ENCODE peak calls at places on chromosomes 6 and 20, in six cellular contexts. O is uterus, C is SK-N-SH, R is hepatocyte, S is right atrium auricular region, W is fibroblast of lung. F is an unnamed sample.
A peak's percentile ranks its signal among the peaks of the same experiment; 100 is the strongest.

GRCh38 chr6:111972714-111973678 is 80.9 kb upstream of the CCN6 start:
- DNase-seq in W (peak; percentile 96), S (peak; percentile 83), C (peak; percentile 36), R (peak; percentile 77), O (peak; percentile 67), F (peak; percentile 44)

GRCh38 chr20:50690979-50691584 is at the start of gene RIPOR3:
- DNase-seq in S (no peak), R (peak; percentile 19), C (peak; percentile 67), W (no peak), O (peak; percentile 52), F (peak; percentile 28)

GRCh38 chr20:25005220-25005619 is 12.7 kb upstream of the APMAP start:
- DNase-seq in C (no peak), O (peak; percentile 60), S (no peak), W (peak; percentile 19), R (no peak), F (no peak)

GRCh38 chr20:43209831-43210230 is 20.1 kb upstream of the PTPRT start:
- DNase-seq in C (no peak), W (no peak), R (no peak), O (no peak), S (no peak), F (no peak)

GRCh38 chr6:150494236-150494635 is 105.4 kb upstream of the PLEKHG1 start:
- DNase-seq in O (peak; percentile 52), S (no peak), C (no peak), R (no peak), W (no peak), F (no peak)

GRCh38 chr6:32178547-32179440 is 589 bp downstream of the RNF5 start:
- DNase-seq in S (no peak), R (peak; percentile 53), O (no peak), W (no peak), C (peak; percentile 48), F (no peak)

GRCh38 chr20:16132399-16132798 is 440.8 kb downstream of the KIF16B start:
- DNase-seq in C (no peak), R (no peak), W (no peak), O (no peak), S (no peak), F (no peak)

GRCh38 chr6:33312361-33313104 is 1.3 kb downstream of the TAPBP start:
- DNase-seq in S (no peak), O (peak; percentile 68), R (peak; percentile 92), W (peak; percentile 57), C (peak; percentile 75), F (peak; percentile 84)

GRCh38 chr6:71419217-71419953 is 130.8 kb downstream of the OGFRL1 start:
- DNase-seq in O (no peak), W (no peak), S (no peak), R (peak; percentile 20), C (no peak), F (no peak)

GRCh38 chr6:117317261-117317660 is 51.9 kb downstream of the VGLL2 start:
- DNase-seq in S (no peak), R (peak; percentile 49), W (peak; percentile 14), O (no peak), C (no peak), F (peak; percentile 17)

GRCh38 chr6:25410102-25410501 is 130.9 kb downstream of the CARMIL1 start:
- DNase-seq in R (no peak), S (no peak), C (no peak), O (no peak), W (no peak), F (no peak)

GRCh38 chr20:34100578-34100977 is 11.5 kb downstream of the EIF2S2 start:
- DNase-seq in W (no peak), S (no peak), O (no peak), C (no peak), R (no peak), F (no peak)

GRCh38 chr6:45212976-45213375 is 115.2 kb upstream of the RUNX2 start:
- DNase-seq in C (no peak), O (no peak), W (no peak), S (no peak), R (no peak), F (peak; percentile 52)

GRCh38 chr6:106082735-106083398 is 3.3 kb upstream of the PRDM1 start:
- DNase-seq in O (no peak), S (no peak), R (no peak), W (peak; percentile 76), C (no peak), F (no peak)

GRCh38 chr6:2514965-2515543 is 235.7 kb downstream of the MYLK4 start:
- DNase-seq in C (no peak), W (no peak), O (no peak), R (peak; percentile 75), S (no peak), F (no peak)

GRCh38 chr6:100453701-100454521 is 10.8 kb downstream of the SIM1 start:
- DNase-seq in R (no peak), O (no peak), C (no peak), W (no peak), S (no peak), F (no peak)

GRCh38 chr6:144181639-144182038 is 31.3 kb downstream of the STX11 start:
- DNase-seq in C (no peak), R (no peak), O (no peak), S (no peak), W (no peak), F (no peak)

GRCh38 chr6:90288404-90288803 is 8.2 kb downstream of the BACH2 start:
- DNase-seq in S (no peak), R (peak; percentile 23), C (no peak), W (peak; percentile 49), O (no peak), F (no peak)

GRCh38 chr20:48835390-48835789 is 7.6 kb upstream of the PREX1 start:
- DNase-seq in C (no peak), W (no peak), S (no peak), R (no peak), O (no peak), F (no peak)

GRCh38 chr6:89082439-89082838 is 1.9 kb downstream of the PNRC1 start:
- DNase-seq in W (peak; percentile 47), R (peak; percentile 32), S (no peak), O (no peak), C (no peak), F (peak; percentile 11)

GRCh38 chr6:89081129-89081422 is 525 bp downstream of the PNRC1 start:
- DNase-seq in O (no peak), C (no peak), R (no peak), W (no peak), S (no peak), F (no peak)

GRCh38 chr6:89079611-89080213 is 839 bp upstream of the PNRC1 start:
- DNase-seq in W (peak; percentile 85), O (peak; percentile 40), R (peak; percentile 69), C (peak; percentile 29), S (peak; percentile 77), F (peak; percentile 64)

GRCh38 chr6:89080281-89081128 is at the start of gene PNRC1:
- DNase-seq in O (peak; percentile 100), W (peak; percentile 100), R (peak; percentile 100), C (peak; percentile 93), S (peak; percentile 100), F (peak; percentile 99)

DNA sequence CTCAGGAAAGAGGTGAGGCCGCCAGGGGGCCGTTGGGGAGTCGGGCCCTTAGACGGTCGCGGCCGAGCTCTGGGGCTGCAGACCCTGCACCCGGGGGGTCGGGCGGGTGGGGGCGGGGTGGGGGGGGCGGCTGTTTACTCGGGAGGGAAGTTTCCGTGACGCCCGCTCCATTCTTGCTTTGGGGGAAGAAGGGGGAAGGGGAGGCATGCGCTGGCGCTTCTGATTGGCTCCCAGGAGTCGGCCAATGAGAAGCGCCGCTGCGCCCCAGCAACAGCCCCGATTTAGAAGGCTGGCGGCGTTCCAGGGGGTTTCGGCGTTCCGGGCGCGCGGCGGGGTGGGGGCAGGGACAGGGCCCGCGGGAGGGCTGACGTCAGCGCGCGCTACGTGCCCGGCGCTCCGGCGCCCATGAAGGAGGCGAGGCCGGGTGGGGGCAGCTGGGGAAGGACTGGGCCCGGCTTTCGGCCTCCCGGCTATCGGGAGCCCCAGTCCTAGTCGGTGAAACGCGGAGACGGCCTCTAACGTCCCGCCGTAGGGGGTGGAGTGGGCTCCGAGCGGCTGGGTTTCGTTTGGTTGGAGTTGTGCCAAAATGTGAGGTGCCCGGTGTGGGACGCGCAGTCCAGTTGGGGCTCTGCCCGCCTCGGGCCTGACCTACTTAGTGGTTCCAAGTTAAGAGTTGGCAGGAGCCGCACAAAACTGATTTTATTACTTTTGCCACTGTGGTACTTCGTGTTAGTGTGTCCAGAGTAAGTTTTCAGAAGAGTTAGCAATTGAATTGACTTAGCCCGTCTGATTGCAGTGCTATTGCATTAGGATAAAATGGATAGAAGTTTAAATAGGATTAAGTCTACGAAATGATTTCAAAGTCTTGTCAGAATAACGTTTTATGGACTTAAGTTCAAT is 1.1 kb downstream of the PNRC1 start:
- DNase-seq in S (peak; percentile 99), W (peak; percentile 98), C (peak; percentile 94), O (peak; percentile 99), R (peak; percentile 100), F (peak; percentile 98)
- TF ChIP-seq CTCF in S (no peak), W (no peak), C (no peak), O (no peak), R (no peak), F (no peak)

DNA sequence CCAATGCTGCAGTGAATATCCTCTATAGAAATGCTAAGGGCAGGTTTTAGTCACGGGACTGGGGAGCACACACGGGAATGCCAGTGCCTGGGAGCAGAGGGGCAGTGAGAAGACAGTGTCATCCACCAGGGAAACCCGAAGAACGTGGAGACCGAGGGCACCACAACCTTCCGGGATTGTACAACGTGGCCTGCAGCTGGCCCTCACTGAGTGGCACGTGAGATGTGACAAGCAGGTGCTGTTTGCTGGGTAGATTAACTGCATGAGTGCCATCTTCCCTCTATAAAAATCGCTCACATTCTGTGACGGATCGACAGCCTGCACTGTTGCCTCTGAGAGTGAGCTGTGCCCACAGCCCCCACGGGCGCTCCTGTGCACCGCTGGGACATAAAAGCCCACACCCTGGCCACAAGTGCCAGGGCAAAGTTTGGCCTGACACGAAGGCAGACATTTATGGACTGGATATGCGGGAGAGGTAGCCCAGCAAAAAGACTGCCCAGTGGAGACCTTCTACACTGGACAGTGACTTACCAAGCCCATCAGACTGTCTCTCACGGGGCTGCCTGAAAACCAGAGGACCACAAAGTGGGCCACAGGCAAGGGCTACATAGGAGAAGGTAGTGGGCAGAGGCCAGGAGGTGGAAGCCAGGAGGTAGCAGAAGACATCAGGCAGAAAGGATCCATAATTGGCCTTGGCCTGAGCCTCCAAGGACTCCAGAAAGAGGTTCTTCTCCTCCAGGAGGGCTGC is 63.2 kb downstream of the FGD2 start:
- DNase-seq in C (no peak), S (no peak), R (no peak), W (no peak), O (no peak), F (no peak)
- H3K4me1 ChIP-seq in C (no peaks in the 10 kb centered on the region), S (no peaks in the 10 kb centered on the region), R (no peaks in the 10 kb centered on the region), W (no peaks in the 10 kb centered on the region), O (no peaks in the 10 kb centered on the region), F (no peaks in the 10 kb centered on the region)

GRCh38 chr20:57408131-57408530 is 16.9 kb downstream of the RBM38 start:
- DNase-seq in W (peak; percentile 30), O (no peak), R (no peak), C (no peak), S (no peak), F (no peak)
- H3K36me3 ChIP-seq in W (peaks cover 6% of the 10 kb centered on the region), O (no peaks in the 10 kb centered on the region), R (no peaks in the 10 kb centered on the region), C (peaks cover 29% of the 10 kb centered on the region), S (peaks cover 57% of the 10 kb centered on the region), F (peaks cover 23% of the 10 kb centered on the region)

DNA sequence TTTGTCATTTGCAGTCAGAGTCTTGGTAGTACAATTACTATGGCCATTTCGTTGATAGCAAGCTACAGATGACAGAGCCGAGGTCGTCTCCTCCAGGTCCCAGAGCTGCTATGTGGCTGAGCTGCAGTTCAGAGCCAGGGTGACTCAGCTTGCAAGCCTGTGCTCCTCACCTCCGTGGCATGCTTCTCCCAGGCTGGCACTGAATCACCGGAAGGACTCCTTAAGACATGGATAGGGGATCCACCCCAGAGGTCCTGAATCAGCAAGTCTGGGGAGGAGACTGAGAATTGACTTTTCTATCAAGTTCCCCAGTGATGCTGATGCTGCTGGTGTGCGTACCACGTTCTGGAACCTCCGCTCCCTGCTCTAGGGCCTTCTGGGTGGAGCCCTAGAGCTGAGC is 291.2 kb downstream of the CDH26 start:
- DNase-seq in W (peak; percentile 80), S (no peak), R (no peak), O (no peak), C (no peak), F (peak; percentile 21)
- TF ChIP-seq CTCF in W (no peak), S (no peak), R (no peak), O (no peak), C (no peak), F (no peak)

GRCh38 chr6:3798211-3798909 is 46.8 kb upstream of the PXDC1 start:
- DNase-seq in O (no peak), C (no peak), W (no peak), R (no peak), S (no peak), F (no peak)
- H3K4me1 ChIP-seq in O (no peaks in the 10 kb centered on the region), C (peaks cover 18% of the 10 kb centered on the region), W (peaks cover 11% of the 10 kb centered on the region), R (peaks cover 17% of the 10 kb centered on the region), S (peaks cover 56% of the 10 kb centered on the region), F (peaks cover under 1% of the 10 kb centered on the region)